ENCODE peak calls at places on chromosomes 4 and X, in nine cellular contexts. K is stomach, L is SK-N-SH, P is tibial nerve, V is K562, I is sigmoid colon, A is GM12878, R is ovary, Q is transverse colon. N is an unnamed sample.

GRCh38 chr4:177128306-177128705 is 181.4 kb upstream of the NEIL3 start:
- DNase-seq in K (no peak), L (no peak), P (no peak), V (no peak), I (no peak), A (no peak), R (no peak), Q (no peak), N (no peak)

GRCh38 chr4:38162240-38162784 is 202.1 kb downstream of the PTTG2 start:
- DNase-seq in K (peak; percentile 59), L (peak; percentile 36), P (no peak), V (no peak), I (no peak), A (no peak), R (no peak), Q (no peak), N (no peak)

GRCh38 chr4:14269824-14270223 is 642.3 kb upstream of the BOD1L1 start:
- DNase-seq in K (no peak), L (no peak), P (peak; percentile 26), V (no peak), I (no peak), A (peak; percentile 19), R (no peak), Q (peak; percentile 9), N (no peak)

GRCh38 chr4:102151696-102152095 is 193.6 kb downstream of the SLC39A8 start:
- DNase-seq in K (no peak), L (peak; percentile 33), P (no peak), V (no peak), I (no peak), A (no peak), R (no peak), Q (no peak), N (no peak)

GRCh38 chrX:41921492-41922124 is 1.7 kb downstream of the CASK start:
- DNase-seq in K (no peak), L (no peak), P (peak; percentile 4), V (no peak), I (no peak), A (peak; percentile 45), R (no peak), Q (no peak), N (no peak)

GRCh38 chr4:128285085-128286023 is 2.3 kb downstream of the PGRMC2 start:
- DNase-seq in K (no peak), L (no peak), P (no peak), V (no peak), I (no peak), A (no peak), R (no peak), Q (peak; percentile 16), N (no peak)

GRCh38 chr4:87734936-87735335 is 64.4 kb upstream of the IBSP start:
- DNase-seq in K (no peak), L (no peak), P (no peak), V (no peak), I (no peak), A (no peak), R (no peak), Q (no peak), N (no peak)

GRCh38 chr4:13641084-13641483 is 13.6 kb upstream of the BOD1L1 start:
- DNase-seq in K (no peak), L (no peak), P (no peak), V (no peak), I (no peak), A (no peak), R (peak; percentile 47), Q (no peak), N (no peak)

GRCh38 chr4:108126806-108127205 is 41.9 kb downstream of the LEF1 start:
- DNase-seq in K (no peak), L (no peak), P (no peak), V (no peak), I (no peak), A (no peak), R (no peak), Q (no peak), N (no peak)

GRCh38 chr4:150401083-150401687 is 180.8 kb upstream of the MAB21L2 start:
- DNase-seq in K (no peak), L (no peak), P (no peak), V (no peak), I (no peak), A (no peak), R (no peak), Q (no peak), N (no peak)

DNA sequence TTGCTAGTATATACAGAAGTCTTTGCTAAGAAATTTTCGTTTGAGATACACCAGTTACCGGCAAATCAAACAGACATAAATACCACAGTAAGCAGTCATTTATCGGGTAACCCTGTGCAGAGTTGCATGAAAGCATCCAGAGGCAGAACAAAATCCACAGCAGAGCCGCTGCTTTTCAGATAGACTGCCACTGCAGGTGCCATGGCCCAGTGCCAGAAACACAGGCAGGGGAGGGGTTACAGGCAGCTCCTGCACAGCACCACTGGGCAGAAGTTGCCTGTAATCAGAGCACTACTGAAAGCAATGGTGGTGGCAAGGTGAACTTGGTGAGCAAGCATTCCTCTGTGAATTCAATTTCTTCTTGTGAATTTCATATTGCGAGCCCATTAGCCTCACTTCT is 179.0 kb upstream of the MAB21L2 start:
- DNase-seq in K (peak; percentile 89), L (peak; percentile 60), P (no peak), V (no peak), I (peak; percentile 81), A (no peak), R (peak; percentile 15), Q (peak; percentile 64), N (no peak)
- H3K27ac ChIP-seq in K (no peak overlapping the region), L (no peak overlapping the region), P (no peak overlapping the region), V (no peak overlapping the region), I (no peak overlapping the region), A (no peak overlapping the region), R (no peak overlapping the region), Q (no peak overlapping the region), N (no peak overlapping the region)

GRCh38 chr4:119517361-119518229 is 111.0 kb downstream of the PDE5A start:
- DNase-seq in K (no peak), L (peak; percentile 15), P (no peak), V (no peak), I (no peak), A (no peak), R (no peak), Q (no peak), N (no peak)

GRCh38 chr4:119521306-119521705 is 107.3 kb downstream of the PDE5A start:
- DNase-seq in K (no peak), L (no peak), P (no peak), V (no peak), I (no peak), A (no peak), R (no peak), Q (peak; percentile 67), N (no peak)

GRCh38 chr4:119518915-119519410 is 109.6 kb downstream of the PDE5A start:
- DNase-seq in K (no peak), L (no peak), P (no peak), V (no peak), I (no peak), A (no peak), R (no peak), Q (no peak), N (no peak)

GRCh38 chr4:119523399-119523798 is 105.2 kb downstream of the PDE5A start:
- DNase-seq in K (no peak), L (no peak), P (no peak), V (no peak), I (no peak), A (no peak), R (no peak), Q (no peak), N (no peak)

DNA sequence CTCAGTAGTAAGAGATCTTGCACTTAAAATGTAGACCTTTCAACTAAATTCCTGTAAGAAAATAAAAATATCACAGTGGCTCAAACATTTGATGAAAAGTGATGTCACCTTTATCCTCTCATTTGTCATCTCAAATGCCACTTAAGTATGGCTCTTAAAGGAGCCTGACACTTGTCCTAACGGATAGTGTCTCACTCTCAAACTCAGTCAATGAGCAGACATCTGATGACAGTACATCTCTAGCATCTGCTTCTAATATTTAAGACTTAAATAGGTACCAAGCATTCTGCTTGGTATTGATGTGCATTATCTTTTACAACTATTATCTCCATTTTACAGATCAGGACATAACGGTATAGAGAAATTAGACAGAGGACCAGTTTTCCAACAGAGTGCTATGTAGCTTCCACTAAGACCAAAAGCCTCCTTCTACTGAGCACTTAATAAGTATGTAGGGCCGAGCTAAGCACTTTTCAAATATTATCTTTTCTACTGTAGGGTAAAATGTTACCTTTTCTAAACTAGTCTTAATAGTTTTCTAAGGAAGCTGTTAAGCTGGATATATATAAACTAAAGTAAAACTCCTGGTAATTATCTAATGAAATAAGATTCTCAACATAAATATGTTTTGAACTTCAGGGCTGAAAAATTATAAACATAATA is 110.2 kb downstream of the PDE5A start:
- DNase-seq in K (no peak), L (no peak), P (no peak), V (no peak), I (no peak), A (no peak), R (no peak), Q (no peak), N (no peak)
- H3K36me3 ChIP-seq in K (peaks cover 48% of the 10 kb centered on the region), L (peaks cover 34% of the 10 kb centered on the region), P (no peaks in the 10 kb centered on the region), V (peaks cover 36% of the 10 kb centered on the region), I (no peaks in the 10 kb centered on the region), A (no peaks in the 10 kb centered on the region), R (no peaks in the 10 kb centered on the region), Q (no peaks in the 10 kb centered on the region), N (peaks cover 51% of the 10 kb centered on the region)

GRCh38 chr4:1503583-1504471 is 97.6 kb upstream of the NKX1-1 start:
- DNase-seq in K (no peak), L (peak; percentile 57), P (no peak), V (peak; percentile 59), I (peak; percentile 58), A (no peak), R (no peak), Q (peak; percentile 4), N (peak; percentile 70)
- TF ChIP-seq EP300 in K (no peak), L (no peak), P (no peak), V (no peak), I (no peak), A (no peak), R (no peak), Q (no peak), N (no peak)

GRCh38 chr4:5020341-5020740 is 1.1 kb upstream of the CYTL1 start:
- DNase-seq in K (no peak), L (no peak), P (no peak), V (no peak), I (no peak), A (no peak), R (no peak), Q (no peak), N (no peak)

GRCh38 chr4:5027366-5027765 is 8.1 kb upstream of the CYTL1 start:
- DNase-seq in K (peak; percentile 2), L (no peak), P (no peak), V (no peak), I (no peak), A (no peak), R (no peak), Q (no peak), N (no peak)

GRCh38 chr4:5021546-5021945 is 2.3 kb upstream of the CYTL1 start:
- DNase-seq in K (no peak), L (no peak), P (no peak), V (no peak), I (no peak), A (no peak), R (no peak), Q (no peak), N (no peak)

GRCh38 chr4:5028480-5028879 is 9.2 kb upstream of the CYTL1 start:
- DNase-seq in K (no peak), L (no peak), P (no peak), V (no peak), I (no peak), A (no peak), R (no peak), Q (no peak), N (no peak)

DNA sequence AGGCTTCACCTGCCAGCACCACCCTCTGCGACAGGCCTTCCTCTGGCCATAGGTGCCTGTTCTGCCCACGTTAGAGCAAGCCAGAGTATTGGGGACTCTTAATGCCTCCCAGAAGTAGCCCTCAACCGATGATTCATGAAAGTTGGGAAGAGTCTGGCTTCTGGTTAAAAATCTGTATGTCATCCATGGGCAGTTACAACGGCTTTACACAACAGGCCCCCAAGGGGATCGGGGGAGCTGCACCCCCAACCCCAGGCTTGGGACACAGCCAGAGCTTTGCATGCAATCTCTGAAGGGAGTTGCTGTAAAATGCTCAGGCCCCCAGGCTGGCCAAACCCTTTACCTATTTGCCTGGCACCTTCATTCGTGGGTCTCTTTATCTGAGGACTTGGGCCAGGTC is 5.4 kb upstream of the CYTL1 start:
- DNase-seq in K (no peak), L (no peak), P (peak; percentile 65), V (no peak), I (no peak), A (no peak), R (no peak), Q (no peak), N (no peak)
- H3K27ac ChIP-seq in K (no peak overlapping the region), L (no peak overlapping the region), P (peak overlapping the region; percentile 54), V (no peak overlapping the region), I (no peak overlapping the region), A (no peak overlapping the region), R (no peak overlapping the region), Q (no peak overlapping the region), N (peak overlapping the region; percentile 26)